ENCODE peak calls at places on chromosomes 12 and 14, in five cellular contexts. F is cardiac muscle cell, B is HCT116, Q is heart right ventricle, L is neuronal stem cell. P is an unnamed sample.

GRCh38 chr14:78143489-78144145 is 26.6 kb upstream of the NRXN3 start:
- DNase-seq in F (no peak), B (no peak), L (no peak), Q (no peak), P (peak)

GRCh38 chr12:19223018-19223417 is 93.5 kb downstream of the PLEKHA5 start:
- DNase-seq in B (peak), Q (no peak), L (no peak), F (no peak), P (no peak)

GRCh38 chr14:68394719-68395117 is 398.1 kb downstream of the ZFP36L1 start:
- DNase-seq in B (no peak), L (peak), Q (peak), F (no peak), P (no peak)

GRCh38 chr14:71261206-71261605 is 353.9 kb downstream of the PCNX1 start:
- DNase-seq in B (no peak), L (no peak), Q (no peak), F (no peak), P (no peak)

GRCh38 chr12:123533672-123534643 is at the start of gene RILPL1:
- DNase-seq in L (peak), F (peak), B (no peak), Q (peak), P (peak)

GRCh38 chr12:90801776-90802175 is 153.2 kb downstream of the CCER1 start:
- DNase-seq in L (no peak), Q (no peak), F (no peak), B (no peak), P (no peak)

GRCh38 chr14:34935552-34935951 is 47.2 kb upstream of the SRP54 start:
- DNase-seq in L (no peak), B (no peak), F (no peak), Q (no peak), P (no peak)

GRCh38 chr14:89237923-89238529 is 179.0 kb downstream of the FOXN3 start:
- DNase-seq in F (no peak), B (no peak), L (no peak), Q (no peak), P (peak)

GRCh38 chr12:76464636-76465166 is 94.9 kb downstream of the OSBPL8 start:
- DNase-seq in F (no peak), B (no peak), Q (no peak), L (no peak), P (no peak)

GRCh38 chr12:26971963-26972362 is 33.7 kb downstream of the FGFR1OP2 start:
- DNase-seq in F (no peak), B (no peak), Q (no peak), L (no peak), P (no peak)

GRCh38 chr12:133222211-133222610 is 13.5 kb downstream of the ANHX start:
- DNase-seq in L (no peak), F (no peak), B (no peak), Q (no peak), P (no peak)

GRCh38 chr12:121774968-121775474 is 18.5 kb downstream of the RHOF start:
- DNase-seq in F (no peak), Q (no peak), L (no peak), B (no peak), P (no peak)

GRCh38 chr14:88269816-88270416 is 53.2 kb downstream of the KCNK10 start:
- DNase-seq in L (no peak), F (no peak), B (no peak), Q (no peak), P (no peak)

GRCh38 chr14:36300337-36300736 is 20.1 kb downstream of the MBIP start:
- DNase-seq in L (no peak), Q (no peak), F (no peak), B (no peak), P (no peak)

GRCh38 chr12:2944401-2945047 is 14.7 kb upstream of the TEAD4 start:
- DNase-seq in L (peak), Q (peak), B (peak), F (peak), P (peak)

GRCh38 chr14:60867503-60868172 is 113.2 kb downstream of the TRMT5 start:
- DNase-seq in Q (no peak), F (no peak), B (no peak), L (no peak), P (no peak)

GRCh38 chr14:72745546-72745945 is 148.4 kb downstream of the DPF3 start:
- DNase-seq in B (no peak), L (no peak), Q (no peak), F (no peak), P (no peak)